ENCODE peak calls at places on chromosome 19, in ten cellular contexts. D is Panc1, K is HepG2, J is stomach, G is GM23338, E is K562, Z is breast epithelium, I is spleen, L is suprapubic skin, X is esophagus muscularis mucosa. Q is an unnamed sample.

GRCh38 chr19:2356036-2356646 is 3.9 kb upstream of the TMPRSS9 start:
- DNase-seq in D (no peak), K (no peak), J (no peak), G (no peak), E (no peak), Z (no peak), I (no peak), L (no peak), X (no peak), Q (no peak)

GRCh38 chr19:15672580-15673175 is at the start of gene CYP4F12:
- DNase-seq in D (no peak), K (peak), J (peak), G (peak), E (peak), Z (peak), I (peak), L (peak), X (peak), Q (peak)

GRCh38 chr19:48784527-48784926 is 26.3 kb downstream of the BCAT2 start:
- DNase-seq in D (no peak), K (no peak), J (no peak), G (no peak), E (peak), Z (no peak), I (no peak), L (no peak), X (no peak), Q (no peak)

GRCh38 chr19:48890551-48890950 is 8.0 kb downstream of the TULP2 start:
- DNase-seq in D (no peak), K (no peak), J (no peak), G (no peak), E (peak), Z (no peak), I (no peak), L (no peak), X (no peak), Q (no peak)

GRCh38 chr19:16847407-16847806 is 18.2 kb downstream of the SIN3B start:
- DNase-seq in D (no peak), K (no peak), J (no peak), G (no peak), E (no peak), Z (no peak), I (no peak), L (no peak), X (no peak), Q (no peak)

GRCh38 chr19:35153701-35154534 is 617 bp upstream of the FXYD5 start:
- DNase-seq in D (no peak), K (no peak), J (peak), G (peak), E (peak), Z (no peak), I (peak), L (peak), X (no peak), Q (no peak)

GRCh38 chr19:35341565-35342225 is 6.0 kb upstream of the FFAR1 start:
- DNase-seq in D (no peak), K (no peak), J (no peak), G (no peak), E (no peak), Z (no peak), I (peak), L (no peak), X (no peak), Q (no peak)

GRCh38 chr19:51440846-51441409 is 17.3 kb downstream of the SIGLEC8 start:
- DNase-seq in D (no peak), K (no peak), J (no peak), G (no peak), E (peak), Z (no peak), I (peak), L (no peak), X (no peak), Q (no peak)

GRCh38 chr19:54149021-54149812 is 10.3 kb downstream of the LENG1 start:
- DNase-seq in D (no peak), K (no peak), J (no peak), G (no peak), E (no peak), Z (no peak), I (no peak), L (no peak), X (no peak), Q (no peak)

GRCh38 chr19:55516878-55517620 is 19.9 kb downstream of the SBK2 start:
- DNase-seq in D (peak), K (peak), J (peak), G (peak), E (peak), Z (peak), I (peak), L (peak), X (peak), Q (peak)

GRCh38 chr19:54653181-54653809 is 9.5 kb upstream of the LILRB4 start:
- DNase-seq in D (peak), K (peak), J (no peak), G (peak), E (peak), Z (no peak), I (no peak), L (no peak), X (no peak), Q (no peak)

GRCh38 chr19:39398297-39398864 is 7.2 kb downstream of the MED29 start:
- DNase-seq in D (peak), K (peak), J (peak), G (no peak), E (no peak), Z (no peak), I (peak), L (peak), X (no peak), Q (no peak)

DNA sequence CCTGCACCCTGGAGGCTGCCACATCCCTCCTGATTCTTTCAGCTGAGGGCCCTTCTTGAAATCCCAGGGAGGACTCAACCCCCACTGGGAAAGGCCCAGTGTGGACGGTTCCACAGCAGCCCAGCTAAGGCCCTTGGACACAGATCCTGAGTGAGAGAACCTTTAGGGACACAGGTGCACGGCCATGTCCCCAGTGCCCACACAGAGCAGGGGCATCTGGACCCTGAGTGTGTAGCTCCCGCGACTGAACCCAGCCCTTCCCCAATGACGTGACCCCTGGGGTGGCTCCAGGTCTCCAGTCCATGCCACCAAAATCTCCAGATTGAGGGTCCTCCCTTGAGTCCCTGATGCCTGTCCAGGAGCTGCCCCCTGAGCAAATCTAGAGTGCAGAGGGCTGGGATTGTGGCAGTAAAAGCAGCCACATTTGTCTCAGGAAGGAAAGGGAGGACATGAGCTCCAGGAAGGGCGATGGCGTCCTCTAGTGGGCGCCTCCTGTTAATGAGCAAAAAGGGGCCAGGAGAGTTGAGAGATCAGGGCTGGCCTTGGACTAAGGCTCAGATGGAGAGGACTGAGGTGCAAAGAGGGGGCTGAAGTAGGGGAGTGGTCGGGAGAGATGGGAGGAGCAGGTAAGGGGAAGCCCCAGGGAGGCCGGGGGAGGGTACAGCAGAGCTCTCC is 6.9 kb upstream of the CEACAM5 start:
- DNase-seq in D (no peak), K (no peak), J (peak), G (peak), E (peak), Z (no peak), I (peak), L (peak), X (peak), Q (no peak)
- TF ChIP-seq CTCF in D (peak), K (peak), J (no peak), G (peak), E (peak), Z (no peak), I (no peak), L (no peak), X (no peak), Q (no peak)

DNA sequence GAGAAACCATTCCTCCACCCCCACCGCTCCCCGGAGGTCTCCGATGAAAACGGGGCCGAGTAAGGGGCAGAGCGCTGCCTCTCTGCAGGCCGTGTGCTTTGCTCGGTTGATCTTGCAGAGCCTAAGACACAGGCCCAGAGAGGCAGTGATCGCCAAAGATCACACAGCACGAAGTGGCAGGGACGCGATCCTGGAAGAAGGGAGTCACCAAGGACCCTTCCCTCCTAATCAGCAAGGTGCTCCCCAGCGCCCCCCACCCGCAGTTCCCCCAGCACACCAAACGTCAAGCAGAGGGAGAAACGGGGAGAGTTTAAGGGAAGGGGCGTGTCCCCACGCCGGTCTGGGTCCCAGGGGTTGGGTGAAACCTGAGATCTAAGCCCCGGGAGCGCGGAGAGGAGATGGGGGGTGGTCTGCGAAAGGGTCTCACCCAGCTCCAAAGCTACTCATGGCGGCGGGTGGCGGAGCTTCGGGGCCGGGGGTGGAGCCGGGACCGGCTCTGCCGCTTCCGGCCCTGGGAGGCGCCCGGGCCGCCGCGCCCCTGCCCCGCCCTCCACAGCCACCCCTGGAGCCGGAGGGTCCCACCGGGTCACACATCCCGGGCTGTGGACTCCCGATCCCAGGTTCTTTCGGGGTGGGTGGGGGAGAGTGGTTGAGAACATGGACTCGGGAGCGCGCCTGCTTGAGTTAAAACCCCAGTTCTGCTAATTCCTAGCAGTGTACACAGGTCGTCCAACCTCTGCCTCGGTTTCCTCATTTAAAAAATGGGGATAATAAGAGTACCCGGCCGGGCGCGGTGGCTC is at the start of gene EML2:
- DNase-seq in D (no peak), K (peak), J (peak), G (peak), E (peak), Z (no peak), I (peak), L (peak), X (no peak), Q (peak)
- H3K27ac ChIP-seq in D (peak), K (peak), J (peak), G (peak), E (peak), Z (peak), I (peak), L (peak), X (no peak), Q (peak)

GRCh38 chr19:6802336-6803035 is 30.0 kb downstream of the VAV1 start:
- DNase-seq in D (no peak), K (no peak), J (peak), G (peak), E (no peak), Z (peak), I (peak), L (peak), X (peak), Q (no peak)
- TF ChIP-seq POLR2AphosphoS5 in D (no peak), K (no peak), J (no peak), G (no peak), E (no peak), Z (no peak), I (peak), L (no peak), X (no peak), Q (no peak)

GRCh38 chr19:50147462-50148423 is 15.3 kb downstream of the IZUMO2 start:
- DNase-seq in D (peak), K (peak), J (peak), G (peak), E (peak), Z (peak), I (peak), L (peak), X (peak), Q (peak)
- TF ChIP-seq CTCF in D (peak), K (peak), J (peak), G (peak), E (peak), Z (no peak), I (no peak), L (peak), X (peak), Q (no peak)

GRCh38 chr19:13954185-13954584 is 1.9 kb downstream of the DCAF15 start:
- DNase-seq in D (no peak), K (no peak), J (no peak), G (no peak), E (no peak), Z (no peak), I (no peak), L (no peak), X (no peak), Q (no peak)

GRCh38 chr19:13951043-13951442 is 1.3 kb upstream of the DCAF15 start:
- DNase-seq in D (no peak), K (no peak), J (no peak), G (no peak), E (no peak), Z (no peak), I (no peak), L (no peak), X (no peak), Q (no peak)

GRCh38 chr19:13953021-13953531 is 767 bp downstream of the DCAF15 start:
- DNase-seq in D (no peak), K (no peak), J (peak), G (peak), E (no peak), Z (no peak), I (no peak), L (no peak), X (no peak), Q (peak)

GRCh38 chr19:13952154-13953020 is at the start of gene DCAF15:
- DNase-seq in D (peak), K (peak), J (peak), G (peak), E (peak), Z (peak), I (peak), L (peak), X (peak), Q (peak)

GRCh38 chr19:13951799-13952153 is 533 bp upstream of the DCAF15 start:
- DNase-seq in D (no peak), K (no peak), J (no peak), G (no peak), E (no peak), Z (no peak), I (no peak), L (no peak), X (no peak), Q (no peak)
- H3K27ac ChIP-seq in D (peak), K (no peak), J (no peak), G (no peak), E (no peak), Z (no peak), I (no peak), L (no peak), X (peak), Q (no peak)

GRCh38 chr19:30799854-30800755 is 427.9 kb downstream of the ZNF536 start:
- DNase-seq in D (no peak), K (peak), J (peak), G (peak), E (peak), Z (no peak), I (peak), L (no peak), X (no peak), Q (peak)
- TF ChIP-seq POLR2AphosphoS5 in D (no peak), K (no peak), J (no peak), G (no peak), E (no peak), Z (no peak), I (no peak), L (no peak), X (no peak), Q (no peak)

DNA sequence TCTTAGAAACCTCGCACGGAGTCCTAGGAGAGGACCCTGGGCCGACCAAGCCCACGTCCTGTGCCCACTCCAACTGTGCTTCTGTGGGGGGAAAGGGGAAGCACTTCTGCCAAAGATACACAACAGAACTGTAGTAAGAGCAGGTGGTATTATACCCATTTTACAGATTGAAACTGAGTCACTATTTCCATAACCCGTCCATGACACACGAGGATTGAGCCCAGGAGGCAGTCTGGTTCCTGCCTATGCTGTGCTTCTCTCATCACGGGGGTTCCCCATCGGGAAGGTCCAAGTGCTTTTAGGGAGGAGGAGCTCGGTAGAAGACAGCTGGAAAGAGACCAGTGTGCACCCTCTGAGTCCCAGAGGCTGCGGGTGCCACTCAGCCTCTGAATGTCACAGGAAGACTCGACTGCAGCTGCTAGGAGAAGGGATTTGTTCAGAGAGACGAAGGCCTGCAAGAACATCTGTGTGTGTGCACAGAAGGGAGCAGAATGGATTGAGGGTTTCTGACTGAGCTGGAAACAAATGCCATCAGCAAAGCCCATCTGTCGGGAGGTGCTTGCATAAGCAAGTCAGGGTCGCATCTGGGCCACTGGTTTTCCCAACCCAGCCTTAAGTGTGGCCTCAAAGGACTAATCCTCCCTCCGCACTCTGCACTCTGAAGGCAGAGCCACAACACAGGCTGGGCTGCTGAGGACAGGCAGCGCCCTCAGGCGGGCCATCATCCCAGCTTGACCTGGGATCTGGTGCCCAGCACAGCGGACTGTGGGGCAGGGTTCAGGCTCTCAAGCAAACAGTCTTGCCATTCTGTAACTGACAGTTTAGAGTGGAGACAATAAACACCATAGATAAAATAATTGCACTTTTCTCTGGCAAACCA is 150.0 kb downstream of the DPF1 start:
- DNase-seq in D (no peak), K (peak), J (no peak), G (peak), E (no peak), Z (no peak), I (no peak), L (no peak), X (no peak), Q (no peak)
- TF ChIP-seq CTCF in D (no peak), K (peak), J (no peak), G (peak), E (peak), Z (no peak), I (no peak), L (no peak), X (no peak), Q (no peak)

GRCh38 chr19:5115771-5116202 is 146.9 kb downstream of the KDM4B start:
- DNase-seq in D (no peak), K (peak), J (no peak), G (no peak), E (no peak), Z (no peak), I (no peak), L (no peak), X (no peak), Q (no peak)
- H3K27ac ChIP-seq in D (no peak), K (peak), J (no peak), G (peak), E (no peak), Z (peak), I (no peak), L (no peak), X (no peak), Q (no peak)

DNA sequence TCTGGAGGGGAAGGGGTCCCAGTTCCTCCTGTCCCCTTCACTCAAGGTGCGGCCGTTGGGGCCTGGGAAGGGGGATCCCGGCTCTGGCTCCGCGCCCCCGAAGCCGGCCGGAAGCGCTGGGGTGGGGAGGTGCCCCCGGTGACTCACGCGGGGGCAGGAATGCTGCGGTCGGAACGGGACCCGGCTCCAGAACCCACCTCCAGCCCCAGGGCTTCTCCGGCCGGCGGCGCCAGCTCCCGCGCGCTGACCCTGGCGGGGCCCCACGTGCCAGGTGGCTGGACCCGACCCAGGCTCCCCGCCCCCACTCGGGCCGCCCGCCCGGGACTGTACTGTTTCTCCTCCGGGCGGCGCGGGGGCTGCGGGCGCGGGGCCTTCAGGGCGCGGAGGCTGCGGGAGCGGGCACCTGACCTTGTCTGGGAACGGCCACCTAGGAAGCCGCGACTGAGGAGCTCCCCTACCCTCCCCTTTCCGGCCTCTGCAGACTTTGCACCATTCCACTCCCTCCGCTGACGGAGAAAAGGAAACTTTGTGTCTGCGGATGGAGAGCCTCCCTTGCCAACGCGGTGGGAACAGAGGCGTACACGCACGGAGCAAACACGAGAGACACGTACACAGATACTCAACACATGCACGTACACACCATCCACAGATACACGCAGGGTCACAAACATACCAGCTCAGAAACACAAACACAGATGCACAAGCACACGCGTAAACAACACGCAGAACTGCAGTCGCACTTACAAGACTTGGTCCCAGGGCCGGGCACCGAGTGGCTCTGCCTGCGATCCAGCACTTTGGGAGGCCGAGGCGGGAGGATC is 7.2 kb downstream of the AXL start:
- DNase-seq in D (no peak), K (peak), J (peak), G (peak), E (peak), Z (peak), I (no peak), L (no peak), X (no peak), Q (peak)
- TF ChIP-seq POLR2AphosphoS5 in D (no peak), K (peak), J (peak), G (no peak), E (no peak), Z (no peak), I (peak), L (no peak), X (peak), Q (no peak)